ENCODE peak calls at places on chromosomes 3 and 15, in five cellular contexts. D, X, C, A and V are unnamed samples.

GRCh38 chr15:78949461-78949860 is 4.6 kb upstream of the CTSH start:
- DNase-seq in X (no peak), D (no peak), C (peak; percentile 64), A (no peak), V (no peak)

GRCh38 chr15:80343610-80344009 is 60.6 kb upstream of the ARNT2 start:
- DNase-seq in D (no peak), C (no peak), X (peak; percentile 97), A (peak; percentile 26), V (peak; percentile 86)

GRCh38 chr15:33866101-33866737 is 102.1 kb upstream of the CHRM5 start:
- DNase-seq in X (no peak), D (no peak), C (no peak), A (no peak), V (no peak)

GRCh38 chr3:14130230-14130629 is 5.4 kb downstream of the TMEM43 start:
- DNase-seq in X (no peak), D (no peak), C (no peak), A (no peak), V (no peak)

GRCh38 chr15:88243895-88244787 is 12.4 kb downstream of the NTRK3 start:
- DNase-seq in D (no peak), C (peak; percentile 42), X (peak; percentile 64), A (no peak), V (no peak)

GRCh38 chr15:39788108-39788507 is 5.5 kb upstream of the FSIP1 start:
- DNase-seq in X (peak; percentile 32), C (no peak), D (no peak), A (no peak), V (no peak)

GRCh38 chr3:6321999-6322398 is 538.9 kb upstream of the GRM7 start:
- DNase-seq in A (no peak), D (no peak), X (no peak), C (no peak), V (no peak)

GRCh38 chr15:100194955-100195354 is 146.8 kb downstream of the ADAMTS17 start:
- DNase-seq in A (no peak), C (no peak), D (no peak), X (no peak), V (no peak)

GRCh38 chr3:172222474-172223071 is 183.2 kb downstream of the FNDC3B start:
- DNase-seq in D (no peak), A (no peak), X (no peak), C (no peak), V (no peak)

GRCh38 chr3:32077260-32078084 is 28.9 kb upstream of the GPD1L start:
- DNase-seq in X (peak; percentile 21), D (no peak), A (peak; percentile 77), C (peak; percentile 22), V (peak; percentile 22)

GRCh38 chr3:17507480-17507879 is 235.0 kb downstream of the TBC1D5 start:
- DNase-seq in X (no peak), D (no peak), C (peak; percentile 40), A (no peak), V (no peak)

GRCh38 chr15:70618929-70619328 is 144.4 kb downstream of the UACA start:
- DNase-seq in A (no peak), D (no peak), C (peak; percentile 16), X (no peak), V (no peak)

GRCh38 chr3:101803152-101803782 is 24.3 kb downstream of the NXPE3 start:
- DNase-seq in A (peak; percentile 51), C (peak; percentile 85), X (peak; percentile 87), D (peak; percentile 47), V (no peak)

GRCh38 chr3:121566773-121567172 is 976 bp upstream of the ARGFX start:
- DNase-seq in A (no peak), C (peak; percentile 31), D (no peak), X (no peak), V (no peak)

GRCh38 chr3:57896691-57897090 is 111.5 kb upstream of the FLNB start:
- DNase-seq in A (no peak), C (no peak), D (no peak), X (no peak), V (no peak)

GRCh38 chr3:149653564-149653963 is 4.3 kb downstream of the WWTR1 start:
- DNase-seq in D (no peak), C (no peak), X (no peak), A (no peak), V (no peak)

GRCh38 chr3:155572085-155572484 is 172.8 kb downstream of the PLCH1 start:
- DNase-seq in X (peak; percentile 6), A (no peak), C (peak; percentile 24), D (no peak), V (no peak)

GRCh38 chr15:88419830-88420229 is 47.4 kb downstream of the MRPL46 start:
- DNase-seq in D (no peak), X (no peak), C (no peak), A (no peak), V (no peak)

GRCh38 chr3:30426319-30426993 is 179.9 kb upstream of the TGFBR2 start:
- DNase-seq in X (peak; percentile 92), A (peak; percentile 27), C (no peak), D (no peak), V (peak; percentile 66)

DNA sequence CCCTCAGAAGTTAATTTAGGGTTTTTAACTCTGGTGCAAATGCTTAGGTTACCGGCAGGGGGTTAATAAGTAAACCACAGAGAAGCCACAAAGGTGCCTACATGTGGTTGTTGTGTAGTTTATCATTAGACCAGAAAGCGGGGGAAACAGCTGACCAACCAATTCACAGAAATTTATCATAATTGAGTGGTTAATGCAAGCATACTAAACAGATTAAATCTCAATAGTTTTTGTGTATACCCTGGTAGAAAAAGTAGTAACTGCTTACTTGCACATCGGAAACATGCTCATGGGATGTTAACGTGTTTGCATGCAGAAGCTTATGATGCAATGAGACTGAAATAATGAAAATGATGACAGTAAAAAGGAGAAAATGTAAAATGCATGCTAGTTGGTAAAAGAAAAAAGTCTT is 316.0 kb downstream of the PTPRG start:
- DNase-seq in A (no peak), C (no peak), D (no peak), X (peak; percentile 57), V (no peak)
- H3K4me1 ChIP-seq in A (peaks cover 9% of the 10 kb centered on the region), C (no peaks in the 10 kb centered on the region), D (no peaks in the 10 kb centered on the region), X (peaks cover 32% of the 10 kb centered on the region), V (peaks cover 9% of the 10 kb centered on the region)

GRCh38 chr15:62914461-62915079 is 128.0 kb upstream of the TPM1 start:
- DNase-seq in X (no peak), D (no peak), A (no peak), C (no peak), V (no peak)

GRCh38 chr15:62912282-62912681 is 130.3 kb upstream of the TPM1 start:
- DNase-seq in D (no peak), X (no peak), A (no peak), C (no peak), V (no peak)

GRCh38 chr15:62907275-62907674 is 135.3 kb upstream of the TPM1 start:
- DNase-seq in C (no peak), X (no peak), D (no peak), A (no peak), V (no peak)

GRCh38 chr15:62909257-62909656 is 133.3 kb upstream of the TPM1 start:
- DNase-seq in C (no peak), D (no peak), A (no peak), X (no peak), V (no peak)

GRCh38 chr15:62912808-62913207 is 129.7 kb upstream of the TPM1 start:
- DNase-seq in D (no peak), X (no peak), A (no peak), C (no peak), V (no peak)
- H3K4me3 ChIP-seq in D (no peak overlapping the region), X (no peak overlapping the region), A (no peak overlapping the region), C (no peak overlapping the region), V (no peak overlapping the region)

GRCh38 chr3:46927718-46928073 is 48.8 kb downstream of the CCDC12 start:
- DNase-seq in A (no peak), X (no peak), C (no peak), D (no peak), V (no peak)
- H3K4me1 ChIP-seq in A (peaks cover 50% of the 10 kb centered on the region), X (peaks cover 31% of the 10 kb centered on the region), C (peaks cover 27% of the 10 kb centered on the region), D (peaks cover 40% of the 10 kb centered on the region), V (peaks cover 35% of the 10 kb centered on the region)

GRCh38 chr15:89774492-89774891 is 1.6 kb upstream of the MESP2 start:
- DNase-seq in D (no peak), A (no peak), C (no peak), X (no peak), V (no peak)

GRCh38 chr15:89777073-89777820 is 1.1 kb downstream of the MESP2 start:
- DNase-seq in A (no peak), C (peak; percentile 80), D (no peak), X (no peak), V (no peak)

GRCh38 chr15:89777821-89778380 is 1.8 kb downstream of the MESP2 start:
- DNase-seq in C (no peak), D (no peak), X (no peak), A (no peak), V (no peak)

GRCh38 chr15:89775815-89776214 is 317 bp upstream of the MESP2 start:
- DNase-seq in X (no peak), A (no peak), C (no peak), D (no peak), V (no peak)

GRCh38 chr15:89776274-89777072 is at the start of gene MESP2:
- DNase-seq in A (peak; percentile 88), C (peak; percentile 51), D (peak; percentile 29), X (peak; percentile 89), V (peak; percentile 97)
- H3K4me3 ChIP-seq in A (peak within 1 kb of the TSS; percentile 5), C (no peak within 1 kb of the TSS), D (peak within 1 kb of the TSS; percentile 61), X (peak within 1 kb of the TSS; percentile 7), V (peak within 1 kb of the TSS; percentile 2)